ENCODE peak calls at places on chromosomes 4 and X, in four cellular contexts. B, R, G and J are unnamed samples.

GRCh38 chrX:2134782-2135181 is 366.0 kb downstream of the DHRSX start:
- DNase-seq in B (no peak), R (no peak), G (no peak), J (no peak)

GRCh38 chrX:48703642-48704481 is 7.3 kb downstream of the SUV39H1 start:
- DNase-seq in B (no peak), R (no peak), G (no peak), J (no peak)

GRCh38 chrX:109672239-109672638 is 47.3 kb upstream of the KCNE5 start:
- DNase-seq in B (no peak), R (no peak), G (no peak), J (no peak)

GRCh38 chr4:148273501-148273986 is 168.7 kb downstream of the NR3C2 start:
- DNase-seq in B (no peak), R (no peak), G (no peak), J (no peak)

GRCh38 chr4:2272828-2273120 is 10.9 kb upstream of the MXD4 start:
- DNase-seq in B (no peak), R (no peak), G (no peak), J (no peak)

GRCh38 chr4:73867783-73868182 is 1.4 kb upstream of the CXCL1 start:
- DNase-seq in B (no peak), R (no peak), G (no peak), J (no peak)

GRCh38 chr4:94491322-94491721 is 39.6 kb downstream of the PDLIM5 start:
- DNase-seq in B (no peak), R (no peak), G (no peak), J (no peak)

GRCh38 chr4:3409571-3410091 is 32.1 kb upstream of the HGFAC start:
- DNase-seq in B (no peak), R (peak), G (no peak), J (peak)

GRCh38 chr4:174681723-174682300 is 147.2 kb downstream of the GLRA3 start:
- DNase-seq in B (no peak), R (no peak), G (no peak), J (no peak)

GRCh38 chrX:24493740-24494543 is 28.9 kb downstream of the PDK3 start:
- DNase-seq in B (no peak), R (no peak), G (no peak), J (no peak)